ENCODE peak calls at places on chromosomes 6 and 20, in ten cellular contexts. H is adrenal gland; Y is GM12865; N is dorsolateral prefrontal cortex; F is activated CD8-positive, alpha-beta T cell treated with anti-CD3 and anti-CD28 coated beads for 36 hours; E is WERI-Rb-1; X is heart left ventricle; A is OCI-LY7; K is HFFc6; B is cardiac fibroblast. R is an unnamed sample.

GRCh38 chr6:111739257-111739696 is 133.6 kb upstream of the TRAF3IP2 start:
- DNase-seq in K (no peak), E (no peak), H (no peak), B (no peak), X (no peak), F (no peak), Y (peak; percentile 74), N (no peak), A (no peak), R (no peak)

GRCh38 chr6:145756170-145756662 is 20.9 kb upstream of the EPM2A start:
- DNase-seq in A (no peak), N (no peak), Y (no peak), H (peak; percentile 32), X (peak; percentile 50), K (peak; percentile 92), F (no peak), E (no peak), B (peak; percentile 98), R (no peak)

GRCh38 chr20:8310618-8311017 is 178.6 kb downstream of the PLCB1 start:
- DNase-seq in E (no peak), F (no peak), X (no peak), K (no peak), H (no peak), A (no peak), Y (no peak), B (no peak), N (no peak), R (no peak)

GRCh38 chr6:41596096-41596685 is 42.1 kb upstream of the MDFI start:
- DNase-seq in Y (no peak), B (no peak), K (no peak), X (no peak), E (no peak), N (no peak), F (no peak), A (no peak), H (no peak), R (no peak)

GRCh38 chr6:82971877-82972460 is 93.7 kb downstream of the UBE3D start:
- DNase-seq in F (no peak), N (no peak), X (no peak), K (no peak), A (no peak), B (no peak), H (no peak), E (no peak), Y (no peak), R (no peak)

GRCh38 chr6:147207851-147208754 is 3.9 kb downstream of the STXBP5 start:
- DNase-seq in N (no peak), A (no peak), K (no peak), E (no peak), Y (no peak), F (no peak), X (no peak), B (no peak), H (no peak), R (no peak)

GRCh38 chr6:135540207-135540877 is 42.8 kb upstream of the AHI1 start:
- DNase-seq in E (no peak), N (peak; percentile 40), K (no peak), X (no peak), B (peak; percentile 64), H (no peak), F (peak; percentile 14), Y (peak; percentile 15), A (no peak), R (no peak)

GRCh38 chr6:147341486-147341885 is 137.3 kb downstream of the STXBP5 start:
- DNase-seq in Y (no peak), A (no peak), B (no peak), K (no peak), H (no peak), X (no peak), F (no peak), E (no peak), N (no peak), R (no peak)

DNA sequence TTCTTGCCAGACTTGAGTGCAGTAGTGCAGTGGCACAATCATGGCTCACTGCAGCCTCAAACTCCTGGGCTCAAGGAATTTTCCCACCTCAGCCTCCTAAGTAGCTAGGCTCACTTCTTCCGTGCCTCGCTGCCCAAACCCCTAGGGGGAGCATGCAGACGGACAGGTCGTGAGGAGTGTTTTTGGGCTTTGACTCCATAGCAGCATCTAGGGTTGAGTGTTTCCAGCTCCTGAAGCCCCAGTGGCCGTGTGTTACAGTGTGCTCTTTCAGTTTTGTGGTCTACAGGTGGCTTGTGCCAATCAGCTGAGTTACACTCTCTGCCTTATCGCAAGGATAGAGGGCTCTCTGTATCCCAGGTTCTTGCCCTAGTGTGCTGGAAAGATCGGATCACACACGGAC is 33.4 kb downstream of the NCOA3 start:
- DNase-seq in Y (peak; percentile 51), A (peak; percentile 60), H (no peak), F (no peak), E (peak; percentile 12), X (no peak), B (no peak), N (no peak), K (no peak), R (no peak)
- TF ChIP-seq CTCF in Y (peak; percentile 39), A (peak; percentile 72), H (no peak), F (no peak), E (peak; percentile 53), X (no peak), B (no peak), N (no peak), K (peak; percentile 36), R (peak; percentile 23)

GRCh38 chr6:148466158-148466557 is 123.5 kb downstream of the SASH1 start:
- DNase-seq in N (no peak), E (no peak), X (no peak), Y (no peak), B (no peak), A (no peak), K (no peak), H (no peak), F (no peak), R (no peak)
- TF ChIP-seq CTCF in N (no peak), E (no peak), X (no peak), Y (no peak), B (peak; percentile 1), A (no peak), K (no peak), H (no peak), F (no peak), R (no peak)

DNA sequence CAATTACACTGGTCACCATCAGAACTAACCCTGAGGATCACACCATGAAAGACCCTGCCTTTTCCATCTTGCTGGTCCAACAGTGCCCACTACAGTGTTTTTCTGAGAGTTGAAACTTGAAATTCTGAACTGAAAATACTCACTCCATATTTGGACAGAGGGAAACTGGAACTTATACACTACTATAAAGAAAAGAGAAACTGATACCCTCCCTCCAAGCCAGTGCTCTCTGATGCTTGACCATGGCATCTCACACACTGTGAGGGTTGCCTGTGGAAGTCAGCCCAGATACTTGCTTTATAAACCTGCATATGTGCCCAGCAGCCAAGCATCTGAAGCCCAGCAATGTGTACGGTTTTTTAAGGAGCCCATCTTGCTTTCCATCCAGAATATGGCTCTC is 108.7 kb downstream of the FOXA2 start:
- DNase-seq in H (no peak), E (no peak), A (no peak), K (no peak), B (no peak), N (no peak), F (no peak), X (no peak), Y (peak; percentile 50), R (no peak)
- TF ChIP-seq CTCF in H (no peak), E (no peak), A (no peak), K (no peak), B (no peak), N (no peak), F (no peak), X (no peak), Y (no peak), R (no peak)

GRCh38 chr20:32207626-32208498 is at the start of the genes PLAGL2 and POFUT1:
- DNase-seq in N (peak; percentile 85), Y (peak; percentile 94), B (peak; percentile 82), A (peak; percentile 92), F (peak; percentile 91), H (peak; percentile 81), X (peak; percentile 92), K (peak; percentile 71), E (peak; percentile 85), R (peak; percentile 100)
- TF ChIP-seq CTCF in N (peak; percentile 49), Y (peak; percentile 29), B (no peak), A (peak; percentile 55), F (no peak), H (peak; percentile 24), X (peak; percentile 46), K (peak; percentile 38), E (peak; percentile 36), R (peak; percentile 41)

GRCh38 chr20:48380661-48381060 is 447.1 kb downstream of the PREX1 start:
- DNase-seq in K (no peak), H (no peak), F (no peak), N (no peak), X (no peak), Y (no peak), E (no peak), A (no peak), B (no peak), R (no peak)

GRCh38 chr20:48383252-48383651 is 444.5 kb downstream of the PREX1 start:
- DNase-seq in Y (no peak), N (no peak), A (no peak), B (no peak), X (no peak), K (no peak), H (no peak), E (no peak), F (no peak), R (no peak)

GRCh38 chr20:48382304-48382703 is 445.5 kb downstream of the PREX1 start:
- DNase-seq in A (no peak), B (no peak), N (no peak), X (no peak), E (no peak), H (no peak), K (no peak), F (no peak), Y (no peak), R (no peak)

GRCh38 chr20:48378976-48379670 is 448.7 kb downstream of the PREX1 start:
- DNase-seq in A (no peak), E (no peak), K (no peak), N (no peak), Y (no peak), F (no peak), H (no peak), X (no peak), B (no peak), R (no peak)

DNA sequence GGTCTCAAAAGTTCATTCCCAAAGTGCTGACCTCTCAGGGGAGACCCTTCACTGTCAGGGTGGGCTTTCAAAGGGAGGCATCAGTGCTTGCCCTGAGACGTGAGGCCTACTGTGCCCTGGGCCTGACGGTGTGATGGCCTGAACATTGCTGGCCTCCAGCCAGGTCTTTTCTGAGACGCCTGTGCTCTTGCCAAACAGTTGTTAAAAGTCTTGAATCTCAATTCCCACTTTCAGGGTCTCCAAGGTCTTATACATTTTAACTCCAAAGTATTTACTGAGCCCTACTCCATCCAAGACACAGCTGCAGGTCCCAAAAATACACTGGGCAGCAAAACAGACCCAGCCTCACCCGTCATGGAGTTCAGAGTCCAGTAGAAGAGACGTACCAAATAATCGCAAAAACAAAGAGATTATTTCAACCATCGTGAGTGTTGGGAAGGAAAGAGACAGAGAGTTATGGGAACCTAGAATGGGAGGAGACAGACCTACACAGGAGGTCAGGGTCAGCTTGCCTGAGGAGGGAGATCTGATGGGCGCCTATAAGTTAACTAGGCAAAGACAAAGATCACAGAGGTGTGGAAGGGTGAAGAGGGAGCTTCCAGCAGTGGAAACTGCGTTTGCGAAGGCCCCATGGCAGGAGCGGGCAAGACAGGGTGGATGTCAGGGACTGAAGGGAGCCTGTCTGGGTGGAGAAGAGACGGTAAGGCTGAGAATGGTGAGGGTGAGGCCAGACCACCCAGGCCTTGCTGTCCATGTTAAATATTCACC is 446.3 kb downstream of the PREX1 start:
- DNase-seq in E (no peak), Y (no peak), K (no peak), H (no peak), B (no peak), F (no peak), X (no peak), A (no peak), N (no peak), R (no peak)
- TF ChIP-seq CTCF in E (no peak), Y (no peak), K (no peak), H (no peak), B (no peak), F (no peak), X (no peak), A (no peak), N (no peak), R (no peak)

R was measured in GM13977.